ENCODE peak calls at places on chromosome 17, in six cellular contexts. One of them, this sample, is unnamed.

GRCh38 chr17:65320856-65321255 is 183.7 kb downstream of the RGS9 start:
- DNase-seq in trophoblast cell: no peak
- DNase-seq in neuronal stem cell: no peak
- DNase-seq in H1: no peak
- DNase-seq in mesendoderm: no peak
- DNase-seq in IMR-90: no peak
- DNase-seq in this sample: no peak

GRCh38 chr17:4607773-4608187 is 23.5 kb downstream of the SMTNL2 start:
- DNase-seq in neuronal stem cell: no peak
- DNase-seq in trophoblast cell: peak; percentile 25
- DNase-seq in mesendoderm: no peak
- DNase-seq in IMR-90: peak; percentile 49
- DNase-seq in H1: no peak
- DNase-seq in this sample: peak; percentile 65

GRCh38 chr17:78127888-78128615 is 503 bp downstream of the TMC6 start:
- DNase-seq in trophoblast cell: no peak
- DNase-seq in neuronal stem cell: no peak
- DNase-seq in H1: no peak
- DNase-seq in mesendoderm: no peak
- DNase-seq in IMR-90: no peak
- DNase-seq in this sample: peak; percentile 43

GRCh38 chr17:69539781-69540319 is 125.4 kb downstream of the MAP2K6 start:
- DNase-seq in mesendoderm: no peak
- DNase-seq in IMR-90: peak; percentile 93
- DNase-seq in neuronal stem cell: no peak
- DNase-seq in trophoblast cell: peak; percentile 84
- DNase-seq in H1: no peak
- DNase-seq in this sample: peak; percentile 94

GRCh38 chr17:9361572-9361955 is 214.1 kb downstream of the STX8 start:
- DNase-seq in H1: no peak
- DNase-seq in neuronal stem cell: no peak
- DNase-seq in trophoblast cell: no peak
- DNase-seq in IMR-90: no peak
- DNase-seq in mesendoderm: no peak
- DNase-seq in this sample: no peak

GRCh38 chr17:28290703-28291102 is 28.3 kb upstream of the TMEM97 start:
- DNase-seq in mesendoderm: no peak
- DNase-seq in IMR-90: no peak
- DNase-seq in H1: no peak
- DNase-seq in neuronal stem cell: no peak
- DNase-seq in trophoblast cell: no peak
- DNase-seq in this sample: no peak

GRCh38 chr17:33990943-33991706 is 264.0 kb upstream of the CCL2 start:
- DNase-seq in trophoblast cell: no peak
- DNase-seq in mesendoderm: peak; percentile 32
- DNase-seq in IMR-90: no peak
- DNase-seq in neuronal stem cell: no peak
- DNase-seq in H1: no peak
- DNase-seq in this sample: no peak

GRCh38 chr17:65109990-65110680 is 27.0 kb upstream of the RGS9 start:
- DNase-seq in H1: no peak
- DNase-seq in neuronal stem cell: no peak
- DNase-seq in trophoblast cell: peak; percentile 53
- DNase-seq in mesendoderm: no peak
- DNase-seq in IMR-90: peak; percentile 31
- DNase-seq in this sample: peak; percentile 40

GRCh38 chr17:7262192-7263070 is at the start of gene CLDN7:
- DNase-seq in mesendoderm: peak; percentile 89
- DNase-seq in neuronal stem cell: no peak
- DNase-seq in IMR-90: no peak
- DNase-seq in H1: peak; percentile 90
- DNase-seq in trophoblast cell: peak; percentile 85
- DNase-seq in this sample: no peak

GRCh38 chr17:11144358-11145233 is 96.4 kb upstream of the SHISA6 start:
- DNase-seq in neuronal stem cell: peak; percentile 39
- DNase-seq in mesendoderm: peak; percentile 70
- DNase-seq in IMR-90: no peak
- DNase-seq in trophoblast cell: peak; percentile 69
- DNase-seq in H1: peak; percentile 33
- DNase-seq in this sample: no peak

GRCh38 chr17:75046583-75047289 is at the start of the genes ATP5PD and KCTD2:
- DNase-seq in neuronal stem cell: peak; percentile 94
- DNase-seq in IMR-90: peak; percentile 96
- DNase-seq in H1: peak; percentile 86
- DNase-seq in mesendoderm: peak; percentile 99
- DNase-seq in trophoblast cell: peak; percentile 96
- DNase-seq in this sample: peak; percentile 98
- H2BK5ac ChIP-seq in neuronal stem cell: peak within 1 kb of the TSS; percentile 82
- H2BK5ac ChIP-seq in IMR-90: peak within 1 kb of the TSS; percentile 92
- H2BK5ac ChIP-seq in H1: peak within 1 kb of the TSS; percentile 98
- H2BK5ac ChIP-seq in mesendoderm: peak within 1 kb of the TSS; percentile 98
- H2BK5ac ChIP-seq in trophoblast cell: peak within 1 kb of the TSS; percentile 74
- H2BK5ac ChIP-seq in this sample: peak within 1 kb of the TSS; percentile 68

DNA sequence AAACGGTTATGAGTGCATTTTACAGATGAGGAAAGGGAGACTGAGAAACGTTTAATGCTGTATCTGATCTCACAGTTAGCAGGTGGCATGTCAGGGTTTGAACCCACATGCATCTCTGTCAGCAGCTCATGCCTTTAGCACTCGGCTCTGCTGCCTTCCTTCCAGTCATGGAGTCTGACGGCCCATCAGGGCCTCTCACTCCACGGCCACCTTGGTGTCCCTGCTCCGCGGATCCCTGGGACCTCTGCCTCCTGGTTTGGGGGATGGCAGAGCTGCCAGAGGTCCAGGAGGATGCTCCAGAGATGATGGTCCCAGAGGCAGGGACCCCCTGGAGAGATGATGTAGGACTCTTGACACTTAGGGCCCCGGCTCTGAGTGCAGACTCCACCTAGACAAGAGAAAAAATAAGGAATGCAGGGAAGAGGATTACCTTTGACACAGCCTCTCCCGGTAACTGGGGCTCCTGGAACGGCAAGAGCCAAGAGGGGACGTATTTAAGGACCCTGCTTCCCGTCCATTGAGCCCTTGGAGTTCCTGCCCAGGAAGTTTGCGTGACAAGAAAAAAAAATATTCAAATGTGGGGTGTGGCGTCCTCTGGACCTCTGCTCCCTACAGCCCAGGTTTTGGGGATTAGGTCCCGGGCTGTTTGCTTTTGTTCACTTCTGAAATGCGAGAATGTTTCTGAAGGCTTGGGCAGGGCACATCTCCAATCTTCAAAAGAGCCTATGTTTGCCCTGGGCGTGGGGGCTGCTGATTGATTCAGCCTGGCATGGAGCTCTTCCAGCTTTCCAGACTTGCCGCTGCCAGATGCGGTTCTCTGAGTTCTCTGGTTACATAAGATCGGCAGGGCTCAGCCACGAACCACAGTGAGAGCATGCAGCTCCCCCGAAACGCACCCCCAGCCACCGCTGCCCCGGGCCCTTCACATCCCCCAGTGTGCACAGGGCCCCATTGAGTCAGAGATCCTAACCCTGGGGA is at the start of gene ALDH3A1:
- DNase-seq in mesendoderm: no peak
- DNase-seq in H1: no peak
- DNase-seq in trophoblast cell: no peak
- DNase-seq in IMR-90: no peak
- DNase-seq in neuronal stem cell: no peak
- DNase-seq in this sample: no peak
- H3K4me2 ChIP-seq in mesendoderm: no peak within 1 kb of the TSS
- H3K4me2 ChIP-seq in H1: no peak within 1 kb of the TSS
- H3K4me2 ChIP-seq in trophoblast cell: no peak within 1 kb of the TSS
- H3K4me2 ChIP-seq in IMR-90: no peak within 1 kb of the TSS
- H3K4me2 ChIP-seq in neuronal stem cell: no peak within 1 kb of the TSS
- H3K4me2 ChIP-seq in this sample: no peak within 1 kb of the TSS

GRCh38 chr17:61618950-61619349 is 27.9 kb upstream of the NACA2 start:
- DNase-seq in trophoblast cell: no peak
- DNase-seq in mesendoderm: no peak
- DNase-seq in IMR-90: no peak
- DNase-seq in neuronal stem cell: no peak
- DNase-seq in H1: no peak
- DNase-seq in this sample: no peak
- H3K4me3 ChIP-seq in trophoblast cell: no peak overlapping the region
- H3K4me3 ChIP-seq in mesendoderm: no peak overlapping the region
- H3K4me3 ChIP-seq in IMR-90: no peak overlapping the region
- H3K4me3 ChIP-seq in neuronal stem cell: no peak overlapping the region
- H3K4me3 ChIP-seq in H1: no peak overlapping the region
- H3K4me3 ChIP-seq in this sample: no peak overlapping the region

GRCh38 chr17:67052720-67053437 is 8.5 kb downstream of the CACNG1 start:
- DNase-seq in neuronal stem cell: no peak
- DNase-seq in H1: no peak
- DNase-seq in mesendoderm: no peak
- DNase-seq in IMR-90: no peak
- DNase-seq in trophoblast cell: no peak
- DNase-seq in this sample: no peak

GRCh38 chr17:67051155-67051538 is 6.8 kb downstream of the CACNG1 start:
- DNase-seq in trophoblast cell: no peak
- DNase-seq in IMR-90: no peak
- DNase-seq in H1: no peak
- DNase-seq in mesendoderm: no peak
- DNase-seq in neuronal stem cell: no peak
- DNase-seq in this sample: no peak

GRCh38 chr17:67050476-67051154 is 6.3 kb downstream of the CACNG1 start:
- DNase-seq in trophoblast cell: no peak
- DNase-seq in neuronal stem cell: no peak
- DNase-seq in H1: no peak
- DNase-seq in IMR-90: no peak
- DNase-seq in mesendoderm: no peak
- DNase-seq in this sample: no peak

GRCh38 chr17:67053438-67054000 is 9.2 kb downstream of the CACNG1 start:
- DNase-seq in H1: no peak
- DNase-seq in IMR-90: no peak
- DNase-seq in mesendoderm: no peak
- DNase-seq in neuronal stem cell: no peak
- DNase-seq in trophoblast cell: no peak
- DNase-seq in this sample: no peak

GRCh38 chr17:67051837-67052236 is 7.5 kb downstream of the CACNG1 start:
- DNase-seq in mesendoderm: no peak
- DNase-seq in H1: no peak
- DNase-seq in trophoblast cell: no peak
- DNase-seq in IMR-90: no peak
- DNase-seq in neuronal stem cell: no peak
- DNase-seq in this sample: no peak
- H2BK5ac ChIP-seq in mesendoderm: no peak overlapping the region
- H2BK5ac ChIP-seq in H1: no peak overlapping the region
- H2BK5ac ChIP-seq in trophoblast cell: no peak overlapping the region
- H2BK5ac ChIP-seq in IMR-90: no peak overlapping the region
- H2BK5ac ChIP-seq in neuronal stem cell: no peak overlapping the region
- H2BK5ac ChIP-seq in this sample: no peak overlapping the region

GRCh38 chr17:56737741-56738161 is 96.0 kb downstream of the C17orf67 start:
- DNase-seq in neuronal stem cell: no peak
- DNase-seq in H1: no peak
- DNase-seq in IMR-90: peak; percentile 82
- DNase-seq in trophoblast cell: no peak
- DNase-seq in mesendoderm: peak; percentile 32
- DNase-seq in this sample: no peak
- H3K4me2 ChIP-seq in neuronal stem cell: no peak overlapping the region
- H3K4me2 ChIP-seq in H1: no peak overlapping the region
- H3K4me2 ChIP-seq in IMR-90: no peak overlapping the region
- H3K4me2 ChIP-seq in trophoblast cell: no peak overlapping the region
- H3K4me2 ChIP-seq in mesendoderm: no peak overlapping the region
- H3K4me2 ChIP-seq in this sample: no peak overlapping the region

This sample was measured in mesenchymal stem cell.